ENCODE peak calls at places on chromosomes 11 and 22, in ten cellular contexts. One of them, this sample, is unnamed.

GRCh38 chr22:20588843-20589581 is 81.6 kb downstream of the MED15 start:
- DNase-seq in fibroblast of gingiva: no peak
- DNase-seq in HEK293T: no peak
- DNase-seq in SW480: no peak
- DNase-seq in heart right ventricle: no peak
- DNase-seq in NCI-H460: no peak
- DNase-seq in activated T-helper 1 cell treated with Interleukin-2 at 50 U/mL for 16 hours: no peak
- DNase-seq in SK-MEL-5: no peak
- DNase-seq in osteocyte: no peak
- DNase-seq in T-helper 1 cell: no peak
- DNase-seq in this sample: no peak

GRCh38 chr11:61176446-61176845 is 15.2 kb upstream of the VPS37C start:
- DNase-seq in fibroblast of gingiva: no peak
- DNase-seq in HEK293T: no peak
- DNase-seq in SW480: no peak
- DNase-seq in heart right ventricle: no peak
- DNase-seq in NCI-H460: no peak
- DNase-seq in activated T-helper 1 cell treated with Interleukin-2 at 50 U/mL for 16 hours: no peak
- DNase-seq in SK-MEL-5: no peak
- DNase-seq in osteocyte: no peak
- DNase-seq in T-helper 1 cell: no peak
- DNase-seq in this sample: no peak

GRCh38 chr11:85749287-85749834 is 61.6 kb downstream of the SYTL2 start:
- DNase-seq in fibroblast of gingiva: no peak
- DNase-seq in HEK293T: no peak
- DNase-seq in SW480: no peak
- DNase-seq in heart right ventricle: no peak
- DNase-seq in NCI-H460: no peak
- DNase-seq in activated T-helper 1 cell treated with Interleukin-2 at 50 U/mL for 16 hours: no peak
- DNase-seq in SK-MEL-5: no peak
- DNase-seq in osteocyte: no peak
- DNase-seq in T-helper 1 cell: no peak
- DNase-seq in this sample: no peak

GRCh38 chr22:19772673-19773469 is 12.3 kb downstream of the TBX1 start:
- DNase-seq in fibroblast of gingiva: no peak
- DNase-seq in HEK293T: no peak
- DNase-seq in SW480: no peak
- DNase-seq in heart right ventricle: no peak
- DNase-seq in NCI-H460: no peak
- DNase-seq in activated T-helper 1 cell treated with Interleukin-2 at 50 U/mL for 16 hours: no peak
- DNase-seq in SK-MEL-5: no peak
- DNase-seq in osteocyte: no peak
- DNase-seq in T-helper 1 cell: no peak
- DNase-seq in this sample: no peak

GRCh38 chr11:128455766-128456165 is 131.6 kb downstream of the ETS1 start:
- DNase-seq in fibroblast of gingiva: no peak
- DNase-seq in HEK293T: no peak
- DNase-seq in SW480: no peak
- DNase-seq in heart right ventricle: no peak
- DNase-seq in NCI-H460: no peak
- DNase-seq in activated T-helper 1 cell treated with Interleukin-2 at 50 U/mL for 16 hours: no peak
- DNase-seq in SK-MEL-5: no peak
- DNase-seq in osteocyte: no peak
- DNase-seq in T-helper 1 cell: no peak
- DNase-seq in this sample: no peak

GRCh38 chr11:111736621-111737055 is 29.6 kb downstream of the PPP2R1B start:
- DNase-seq in fibroblast of gingiva: peak
- DNase-seq in HEK293T: no peak
- DNase-seq in SW480: no peak
- DNase-seq in heart right ventricle: no peak
- DNase-seq in NCI-H460: no peak
- DNase-seq in activated T-helper 1 cell treated with Interleukin-2 at 50 U/mL for 16 hours: no peak
- DNase-seq in SK-MEL-5: no peak
- DNase-seq in osteocyte: no peak
- DNase-seq in T-helper 1 cell: no peak
- DNase-seq in this sample: no peak

GRCh38 chr11:9762531-9762930 is 98.7 kb downstream of the SWAP70 start:
- DNase-seq in fibroblast of gingiva: no peak
- DNase-seq in HEK293T: no peak
- DNase-seq in SW480: no peak
- DNase-seq in heart right ventricle: no peak
- DNase-seq in NCI-H460: no peak
- DNase-seq in activated T-helper 1 cell treated with Interleukin-2 at 50 U/mL for 16 hours: no peak
- DNase-seq in SK-MEL-5: no peak
- DNase-seq in osteocyte: no peak
- DNase-seq in T-helper 1 cell: no peak
- DNase-seq in this sample: no peak

GRCh38 chr22:32080904-32081303 is 37.8 kb downstream of the SLC5A1 start:
- DNase-seq in fibroblast of gingiva: peak
- DNase-seq in HEK293T: peak
- DNase-seq in SW480: peak
- DNase-seq in heart right ventricle: no peak
- DNase-seq in NCI-H460: peak
- DNase-seq in activated T-helper 1 cell treated with Interleukin-2 at 50 U/mL for 16 hours: no peak
- DNase-seq in SK-MEL-5: peak
- DNase-seq in osteocyte: no peak
- DNase-seq in T-helper 1 cell: peak
- DNase-seq in this sample: no peak

GRCh38 chr11:36540998-36541397 is 26.8 kb upstream of the RAG1 start:
- DNase-seq in fibroblast of gingiva: peak
- DNase-seq in HEK293T: peak
- DNase-seq in SW480: peak
- DNase-seq in heart right ventricle: peak
- DNase-seq in NCI-H460: peak
- DNase-seq in activated T-helper 1 cell treated with Interleukin-2 at 50 U/mL for 16 hours: no peak
- DNase-seq in SK-MEL-5: peak
- DNase-seq in osteocyte: no peak
- DNase-seq in T-helper 1 cell: no peak
- DNase-seq in this sample: no peak

GRCh38 chr11:117145393-117145761 is 1.3 kb downstream of the PAFAH1B2 start:
- DNase-seq in fibroblast of gingiva: peak
- DNase-seq in HEK293T: peak
- DNase-seq in SW480: peak
- DNase-seq in heart right ventricle: no peak
- DNase-seq in NCI-H460: no peak
- DNase-seq in activated T-helper 1 cell treated with Interleukin-2 at 50 U/mL for 16 hours: no peak
- DNase-seq in SK-MEL-5: peak
- DNase-seq in osteocyte: no peak
- DNase-seq in T-helper 1 cell: peak
- DNase-seq in this sample: no peak

GRCh38 chr11:123086315-123086714 is 24.4 kb upstream of the HSPA8 start:
- DNase-seq in fibroblast of gingiva: no peak
- DNase-seq in HEK293T: no peak
- DNase-seq in SW480: no peak
- DNase-seq in heart right ventricle: no peak
- DNase-seq in NCI-H460: no peak
- DNase-seq in activated T-helper 1 cell treated with Interleukin-2 at 50 U/mL for 16 hours: no peak
- DNase-seq in SK-MEL-5: no peak
- DNase-seq in osteocyte: no peak
- DNase-seq in T-helper 1 cell: no peak
- DNase-seq in this sample: no peak

GRCh38 chr11:101509911-101510310 is 73.9 kb downstream of the TRPC6 start:
- DNase-seq in fibroblast of gingiva: no peak
- DNase-seq in HEK293T: no peak
- DNase-seq in SW480: no peak
- DNase-seq in heart right ventricle: no peak
- DNase-seq in NCI-H460: no peak
- DNase-seq in activated T-helper 1 cell treated with Interleukin-2 at 50 U/mL for 16 hours: no peak
- DNase-seq in SK-MEL-5: no peak
- DNase-seq in osteocyte: no peak
- DNase-seq in T-helper 1 cell: no peak
- DNase-seq in this sample: no peak

GRCh38 chr11:121669422-121669821 is 216.7 kb upstream of the SORL1-AS1 start:
- DNase-seq in fibroblast of gingiva: no peak
- DNase-seq in HEK293T: no peak
- DNase-seq in SW480: no peak
- DNase-seq in heart right ventricle: no peak
- DNase-seq in NCI-H460: no peak
- DNase-seq in activated T-helper 1 cell treated with Interleukin-2 at 50 U/mL for 16 hours: no peak
- DNase-seq in SK-MEL-5: no peak
- DNase-seq in osteocyte: no peak
- DNase-seq in T-helper 1 cell: no peak
- DNase-seq in this sample: no peak

GRCh38 chr11:126157326-126158030 is 54.0 kb downstream of the RPUSD4 start:
- DNase-seq in fibroblast of gingiva: no peak
- DNase-seq in HEK293T: no peak
- DNase-seq in SW480: no peak
- DNase-seq in heart right ventricle: no peak
- DNase-seq in NCI-H460: no peak
- DNase-seq in activated T-helper 1 cell treated with Interleukin-2 at 50 U/mL for 16 hours: no peak
- DNase-seq in SK-MEL-5: no peak
- DNase-seq in osteocyte: no peak
- DNase-seq in T-helper 1 cell: no peak
- DNase-seq in this sample: no peak

GRCh38 chr11:75467311-75467710 is 34.3 kb upstream of the KLHL35 start:
- DNase-seq in fibroblast of gingiva: no peak
- DNase-seq in HEK293T: no peak
- DNase-seq in SW480: no peak
- DNase-seq in heart right ventricle: no peak
- DNase-seq in NCI-H460: no peak
- DNase-seq in activated T-helper 1 cell treated with Interleukin-2 at 50 U/mL for 16 hours: no peak
- DNase-seq in SK-MEL-5: no peak
- DNase-seq in osteocyte: no peak
- DNase-seq in T-helper 1 cell: no peak
- DNase-seq in this sample: no peak

GRCh38 chr11:106585061-106585460 is 433.2 kb downstream of the GUCY1A2 start:
- DNase-seq in fibroblast of gingiva: peak
- DNase-seq in HEK293T: peak
- DNase-seq in SW480: no peak
- DNase-seq in heart right ventricle: no peak
- DNase-seq in NCI-H460: no peak
- DNase-seq in activated T-helper 1 cell treated with Interleukin-2 at 50 U/mL for 16 hours: no peak
- DNase-seq in SK-MEL-5: peak
- DNase-seq in osteocyte: no peak
- DNase-seq in T-helper 1 cell: no peak
- DNase-seq in this sample: no peak

GRCh38 chr11:45921561-45922424 is 663 bp upstream of the LARGE2 start:
- DNase-seq in fibroblast of gingiva: no peak
- DNase-seq in HEK293T: no peak
- DNase-seq in SW480: peak
- DNase-seq in heart right ventricle: no peak
- DNase-seq in NCI-H460: no peak
- DNase-seq in activated T-helper 1 cell treated with Interleukin-2 at 50 U/mL for 16 hours: no peak
- DNase-seq in SK-MEL-5: no peak
- DNase-seq in osteocyte: no peak
- DNase-seq in T-helper 1 cell: no peak
- DNase-seq in this sample: no peak

GRCh38 chr22:37431811-37432707 is 4.8 kb upstream of the ELFN2 start:
- DNase-seq in fibroblast of gingiva: peak
- DNase-seq in HEK293T: no peak
- DNase-seq in SW480: peak
- DNase-seq in heart right ventricle: no peak
- DNase-seq in NCI-H460: no peak
- DNase-seq in activated T-helper 1 cell treated with Interleukin-2 at 50 U/mL for 16 hours: no peak
- DNase-seq in SK-MEL-5: peak
- DNase-seq in osteocyte: no peak
- DNase-seq in T-helper 1 cell: no peak
- DNase-seq in this sample: no peak

GRCh38 chr11:121494355-121495099 is 41.8 kb upstream of the SORL1-AS1 start:
- DNase-seq in fibroblast of gingiva: no peak
- DNase-seq in HEK293T: no peak
- DNase-seq in SW480: no peak
- DNase-seq in heart right ventricle: no peak
- DNase-seq in NCI-H460: no peak
- DNase-seq in activated T-helper 1 cell treated with Interleukin-2 at 50 U/mL for 16 hours: no peak
- DNase-seq in SK-MEL-5: no peak
- DNase-seq in osteocyte: no peak
- DNase-seq in T-helper 1 cell: no peak
- DNase-seq in this sample: no peak

GRCh38 chr11:870127-870413 is 27.4 kb downstream of the TSPAN4 start:
- DNase-seq in fibroblast of gingiva: no peak
- DNase-seq in HEK293T: no peak
- DNase-seq in SW480: no peak
- DNase-seq in heart right ventricle: no peak
- DNase-seq in NCI-H460: no peak
- DNase-seq in activated T-helper 1 cell treated with Interleukin-2 at 50 U/mL for 16 hours: no peak
- DNase-seq in SK-MEL-5: no peak
- DNase-seq in osteocyte: no peak
- DNase-seq in T-helper 1 cell: no peak
- DNase-seq in this sample: no peak

GRCh38 chr11:80873309-80873999 is 1432.6 kb upstream of the TENM4 start:
- DNase-seq in fibroblast of gingiva: no peak
- DNase-seq in HEK293T: no peak
- DNase-seq in SW480: no peak
- DNase-seq in heart right ventricle: no peak
- DNase-seq in NCI-H460: peak
- DNase-seq in activated T-helper 1 cell treated with Interleukin-2 at 50 U/mL for 16 hours: no peak
- DNase-seq in SK-MEL-5: no peak
- DNase-seq in osteocyte: no peak
- DNase-seq in T-helper 1 cell: no peak
- DNase-seq in this sample: no peak

GRCh38 chr22:45969414-45969799 is 7.6 kb downstream of the WNT7B start:
- DNase-seq in fibroblast of gingiva: no peak
- DNase-seq in HEK293T: no peak
- DNase-seq in SW480: no peak
- DNase-seq in heart right ventricle: no peak
- DNase-seq in NCI-H460: no peak
- DNase-seq in activated T-helper 1 cell treated with Interleukin-2 at 50 U/mL for 16 hours: no peak
- DNase-seq in SK-MEL-5: no peak
- DNase-seq in osteocyte: no peak
- DNase-seq in T-helper 1 cell: no peak
- DNase-seq in this sample: no peak

GRCh38 chr11:297666-298405 is 1.5 kb downstream of the IFITM5 start:
- DNase-seq in fibroblast of gingiva: peak
- DNase-seq in HEK293T: no peak
- DNase-seq in SW480: peak
- DNase-seq in heart right ventricle: no peak
- DNase-seq in NCI-H460: no peak
- DNase-seq in activated T-helper 1 cell treated with Interleukin-2 at 50 U/mL for 16 hours: no peak
- DNase-seq in SK-MEL-5: no peak
- DNase-seq in osteocyte: no peak
- DNase-seq in T-helper 1 cell: no peak
- DNase-seq in this sample: peak

GRCh38 chr11:102912482-102912830 is 37.7 kb upstream of the MMP12 start:
- DNase-seq in fibroblast of gingiva: no peak
- DNase-seq in HEK293T: no peak
- DNase-seq in SW480: no peak
- DNase-seq in heart right ventricle: no peak
- DNase-seq in NCI-H460: no peak
- DNase-seq in activated T-helper 1 cell treated with Interleukin-2 at 50 U/mL for 16 hours: no peak
- DNase-seq in SK-MEL-5: no peak
- DNase-seq in osteocyte: no peak
- DNase-seq in T-helper 1 cell: no peak
- DNase-seq in this sample: no peak

GRCh38 chr11:66883021-66883968 is 26.4 kb downstream of the LRFN4 start:
- DNase-seq in fibroblast of gingiva: peak
- DNase-seq in HEK293T: peak
- DNase-seq in SW480: peak
- DNase-seq in heart right ventricle: no peak
- DNase-seq in NCI-H460: peak
- DNase-seq in activated T-helper 1 cell treated with Interleukin-2 at 50 U/mL for 16 hours: no peak
- DNase-seq in SK-MEL-5: peak
- DNase-seq in osteocyte: no peak
- DNase-seq in T-helper 1 cell: peak
- DNase-seq in this sample: no peak

GRCh38 chr11:82996966-82997606 is 74.6 kb downstream of the RAB30 start:
- DNase-seq in fibroblast of gingiva: no peak
- DNase-seq in HEK293T: no peak
- DNase-seq in SW480: peak
- DNase-seq in heart right ventricle: no peak
- DNase-seq in NCI-H460: no peak
- DNase-seq in activated T-helper 1 cell treated with Interleukin-2 at 50 U/mL for 16 hours: no peak
- DNase-seq in SK-MEL-5: no peak
- DNase-seq in osteocyte: no peak
- DNase-seq in T-helper 1 cell: no peak
- DNase-seq in this sample: no peak

GRCh38 chr11:119533931-119534694 is 111.1 kb upstream of the THY1 start:
- DNase-seq in fibroblast of gingiva: peak
- DNase-seq in HEK293T: peak
- DNase-seq in SW480: peak
- DNase-seq in heart right ventricle: peak
- DNase-seq in NCI-H460: peak
- DNase-seq in activated T-helper 1 cell treated with Interleukin-2 at 50 U/mL for 16 hours: no peak
- DNase-seq in SK-MEL-5: peak
- DNase-seq in osteocyte: peak
- DNase-seq in T-helper 1 cell: peak
- DNase-seq in this sample: peak

GRCh38 chr11:85826096-85826855 is 15.3 kb upstream of the SYTL2 start:
- DNase-seq in fibroblast of gingiva: peak
- DNase-seq in HEK293T: peak
- DNase-seq in SW480: peak
- DNase-seq in heart right ventricle: peak
- DNase-seq in NCI-H460: peak
- DNase-seq in activated T-helper 1 cell treated with Interleukin-2 at 50 U/mL for 16 hours: no peak
- DNase-seq in SK-MEL-5: peak
- DNase-seq in osteocyte: no peak
- DNase-seq in T-helper 1 cell: no peak
- DNase-seq in this sample: no peak